ENCODE peak calls at places on chromosomes 12 and 14, in seven cellular contexts. C is T-helper 2 cell; E is activated CD4-positive, alpha-beta memory T cell treated with anti-CD3 and anti-CD28 coated beads for 36 hours; R is SJSA1; F is dorsolateral prefrontal cortex; V is epithelial cell of proximal tubule; S is HS-27A. U is an unnamed sample.

GRCh38 chr14:32217301-32217700 is 14.2 kb upstream of the RNU6-8 start:
- DNase-seq in C (no peak), E (no peak), R (no peak), F (no peak), V (no peak), S (no peak), U (no peak)

GRCh38 chr14:30287579-30288445 is 271.1 kb upstream of the G2E3 start:
- DNase-seq in C (no peak), E (no peak), R (no peak), F (peak; percentile 33), V (no peak), S (no peak), U (no peak)

GRCh38 chr12:131044136-131044535 is 90.4 kb downstream of the ADGRD1 start:
- DNase-seq in C (no peak), E (no peak), R (no peak), F (no peak), V (no peak), S (no peak), U (no peak)

GRCh38 chr14:91245029-91245428 is 525 bp upstream of the GPR68 start:
- DNase-seq in C (peak; percentile 80), E (peak; percentile 89), R (no peak), F (no peak), V (no peak), S (no peak), U (no peak)

GRCh38 chr12:29611906-29612305 is 114.4 kb upstream of the OVCH1 start:
- DNase-seq in C (no peak), E (no peak), R (no peak), F (no peak), V (no peak), S (peak; percentile 82), U (no peak)

GRCh38 chr14:69204753-69205152 is 13.5 kb downstream of the EXD2 start:
- DNase-seq in C (no peak), E (no peak), R (no peak), F (no peak), V (no peak), S (no peak), U (no peak)

GRCh38 chr14:72401632-72402428 is 469.6 kb downstream of the RGS6 start:
- DNase-seq in C (no peak), E (peak; percentile 39), R (no peak), F (no peak), V (no peak), S (peak; percentile 4), U (no peak)

GRCh38 chr14:49966304-49966809 is 73.5 kb downstream of the ARF6 start:
- DNase-seq in C (no peak), E (no peak), R (no peak), F (no peak), V (no peak), S (peak; percentile 53), U (no peak)

GRCh38 chr12:5865397-5865796 is 79.7 kb downstream of the ANO2 start:
- DNase-seq in C (no peak), E (no peak), R (no peak), F (no peak), V (no peak), S (no peak), U (no peak)

GRCh38 chr14:61537567-61538463 is 157.5 kb upstream of the HIF1A start:
- DNase-seq in C (peak; percentile 18), E (peak; percentile 71), R (peak; percentile 65), F (no peak), V (peak; percentile 98), S (no peak), U (no peak)

GRCh38 chr12:65643595-65644386 is 180.5 kb upstream of the HMGA2 start:
- DNase-seq in C (no peak), E (no peak), R (no peak), F (no peak), V (no peak), S (no peak), U (no peak)

GRCh38 chr14:99389171-99389826 is 91.4 kb downstream of the SETD3 start:
- DNase-seq in C (no peak), E (peak; percentile 41), R (peak; percentile 62), F (no peak), V (no peak), S (no peak), U (no peak)

GRCh38 chr14:22472935-22473854 is 115.8 kb downstream of the DAD1 start:
- DNase-seq in C (no peak), E (no peak), R (no peak), F (no peak), V (no peak), S (peak; percentile 45), U (no peak)

GRCh38 chr14:51849095-51849494 is 11.3 kb upstream of the GNG2 start:
- DNase-seq in C (no peak), E (peak; percentile 82), R (no peak), F (no peak), V (no peak), S (no peak), U (no peak)

GRCh38 chr12:93091851-93092558 is 162.9 kb upstream of the EEA1 start:
- DNase-seq in C (no peak), E (no peak), R (no peak), F (no peak), V (no peak), S (no peak), U (no peak)

GRCh38 chr12:93989913-93990312 is 158.5 kb upstream of the PLXNC1 start:
- DNase-seq in C (no peak), E (no peak), R (no peak), F (no peak), V (no peak), S (no peak), U (no peak)

GRCh38 chr12:46774011-46774633 is 51.7 kb downstream of the SLC38A4 start:
- DNase-seq in C (no peak), E (no peak), R (no peak), F (no peak), V (no peak), S (no peak), U (no peak)

GRCh38 chr12:93662961-93663728 is 14.0 kb upstream of the CRADD start:
- DNase-seq in C (no peak), E (no peak), R (no peak), F (no peak), V (no peak), S (no peak), U (no peak)

GRCh38 chr12:30909721-30910350 is 16.7 kb upstream of the TSPAN11 start:
- DNase-seq in C (no peak), E (no peak), R (no peak), F (no peak), V (no peak), S (no peak), U (no peak)

GRCh38 chr12:188910-189621 is 24.9 kb downstream of the SLC6A12 start:
- DNase-seq in C (no peak), E (peak; percentile 61), R (no peak), F (peak; percentile 66), V (no peak), S (no peak), U (no peak)

GRCh38 chr12:57630891-57631433 is 2.0 kb downstream of the B4GALNT1 start:
- DNase-seq in C (no peak), E (no peak), R (peak; percentile 96), F (no peak), V (no peak), S (no peak), U (no peak)

GRCh38 chr12:12025799-12026386 is 44.8 kb upstream of the BCL2L14 start:
- DNase-seq in C (no peak), E (no peak), R (peak; percentile 8), F (no peak), V (no peak), S (no peak), U (no peak)

GRCh38 chr14:76055330-76055729 is 69.8 kb downstream of the IFT43 start:
- DNase-seq in C (no peak), E (no peak), R (no peak), F (no peak), V (no peak), S (no peak), U (no peak)

GRCh38 chr12:102543494-102543893 is 63.1 kb upstream of the IGF1 start:
- DNase-seq in C (no peak), E (no peak), R (no peak), F (no peak), V (no peak), S (no peak), U (no peak)

GRCh38 chr12:75936525-75937450 is 94.8 kb downstream of the PHLDA1 start:
- DNase-seq in C (no peak), E (no peak), R (no peak), F (no peak), V (no peak), S (no peak), U (no peak)

GRCh38 chr12:83700858-83701257 is 1014.2 kb downstream of the TMTC2 start:
- DNase-seq in C (no peak), E (no peak), R (no peak), F (no peak), V (no peak), S (no peak), U (no peak)

GRCh38 chr12:110932048-110932447 is 11.7 kb upstream of the MYL2 start:
- DNase-seq in C (no peak), E (peak; percentile 11), R (no peak), F (no peak), V (no peak), S (no peak), U (no peak)

GRCh38 chr12:40946612-40947194 is 241.4 kb upstream of the PDZRN4 start:
- DNase-seq in C (no peak), E (no peak), R (no peak), F (no peak), V (no peak), S (no peak), U (no peak)

GRCh38 chr14:96001866-96002510 is 37.2 kb upstream of the C14orf132 start:
- DNase-seq in C (no peak), E (no peak), R (no peak), F (no peak), V (no peak), S (no peak), U (no peak)

GRCh38 chr14:55136868-55137785 is 8.1 kb downstream of the LGALS3 start:
- DNase-seq in C (no peak), E (no peak), R (no peak), F (peak; percentile 56), V (no peak), S (no peak), U (no peak)

GRCh38 chr12:3055712-3056467 is 21.3 kb upstream of the TSPAN9 start:
- DNase-seq in C (no peak), E (no peak), R (no peak), F (no peak), V (no peak), S (no peak), U (no peak)

GRCh38 chr14:104439625-104440024 is 139.9 kb upstream of the C14orf180 start:
- DNase-seq in C (no peak), E (no peak), R (no peak), F (no peak), V (no peak), S (no peak), U (no peak)

GRCh38 chr14:81579115-81579514 is 45.5 kb upstream of the SEL1L start:
- DNase-seq in C (no peak), E (no peak), R (no peak), F (no peak), V (no peak), S (no peak), U (no peak)

GRCh38 chr14:73241481-73242165 is 4.3 kb downstream of the PAPLN start:
- DNase-seq in C (no peak), E (no peak), R (no peak), F (no peak), V (no peak), S (no peak), U (no peak)

GRCh38 chr12:132282950-132283771 is 46.2 kb downstream of the GALNT9 start:
- DNase-seq in C (no peak), E (peak; percentile 50), R (no peak), F (no peak), V (no peak), S (no peak), U (no peak)

GRCh38 chr12:13289644-13290285 is 93.2 kb downstream of the EMP1 start:
- DNase-seq in C (no peak), E (no peak), R (no peak), F (no peak), V (no peak), S (no peak), U (no peak)

GRCh38 chr14:54784060-54784459 is 118.6 kb downstream of the GCH1 start:
- DNase-seq in C (no peak), E (no peak), R (no peak), F (no peak), V (no peak), S (no peak), U (no peak)

GRCh38 chr14:100486025-100486828 is 101.0 kb downstream of the BEGAIN start:
- DNase-seq in C (peak; percentile 4), E (peak; percentile 72), R (peak; percentile 83), F (peak; percentile 33), V (no peak), S (peak; percentile 22), U (no peak)